ENCODE peak calls at places on chromosome 19, in ten cellular contexts. Z, G, Y, X, A, F, B, W, D and S are unnamed samples.
A peak's percentile ranks its signal among the peaks of the same experiment; 100 is the strongest.

GRCh38 chr19:38792250-38793111 is 3.5 kb downstream of the LGALS7B start:
- DNase-seq in W (no peak), Z (no peak), A (peak; percentile 44), B (peak; percentile 60), X (no peak), G (peak; percentile 55), Y (peak; percentile 69), F (no peak), D (peak; percentile 39), S (no peak)

GRCh38 chr19:49687150-49687549 is 2.2 kb upstream of the ADM5 start:
- DNase-seq in B (no peak), W (no peak), Z (no peak), Y (no peak), X (no peak), D (no peak), F (no peak), G (no peak), A (no peak), S (no peak)

GRCh38 chr19:51086153-51086850 is 3.6 kb upstream of the KLK14 start:
- DNase-seq in Z (peak; percentile 91), X (no peak), F (no peak), W (no peak), B (no peak), Y (no peak), A (no peak), G (no peak), D (no peak), S (no peak)

GRCh38 chr19:11626252-11626651 is 29.0 kb downstream of the ZNF627 start:
- DNase-seq in G (no peak), D (no peak), A (no peak), W (no peak), Z (no peak), Y (no peak), F (no peak), B (no peak), X (no peak), S (no peak)

GRCh38 chr19:648305-648704 is 8.6 kb downstream of the FGF22 start:
- DNase-seq in Z (no peak), D (no peak), A (no peak), X (no peak), B (no peak), F (no peak), G (no peak), W (no peak), Y (no peak), S (no peak)

GRCh38 chr19:49818691-49819331 is 722 bp downstream of the MED25 start:
- DNase-seq in W (no peak), B (no peak), D (no peak), X (no peak), Y (no peak), A (no peak), Z (no peak), G (no peak), F (no peak), S (no peak)

GRCh38 chr19:7539827-7540425 is 4.4 kb downstream of the PNPLA6 start:
- DNase-seq in F (no peak), B (no peak), W (no peak), A (no peak), X (peak; percentile 23), Y (no peak), D (no peak), G (no peak), Z (no peak), S (peak; percentile 10)

GRCh38 chr19:45423589-45424190 is at the start of gene ERCC1:
- DNase-seq in X (peak; percentile 99), G (peak; percentile 90), F (peak; percentile 95), A (peak; percentile 95), D (peak; percentile 99), W (peak; percentile 88), Z (peak; percentile 99), Y (no peak), B (peak; percentile 96), S (peak; percentile 96)

GRCh38 chr19:42693760-42694350 is 46.4 kb downstream of the PSG3 start:
- DNase-seq in A (no peak), Y (no peak), B (no peak), Z (peak; percentile 25), D (no peak), W (peak; percentile 18), F (no peak), G (peak; percentile 8), X (peak; percentile 20), S (no peak)

GRCh38 chr19:16714702-16715294 is 4.8 kb upstream of the NWD1 start:
- DNase-seq in X (peak; percentile 28), A (peak; percentile 34), Z (peak; percentile 28), B (peak; percentile 22), D (peak; percentile 64), W (peak; percentile 8), Y (peak; percentile 72), F (peak; percentile 8), G (peak; percentile 58), S (peak; percentile 28)

GRCh38 chr19:43078311-43078710 is 4.2 kb downstream of the PSG2 start:
- DNase-seq in Y (no peak), G (no peak), D (no peak), Z (no peak), A (no peak), W (peak; percentile 80), F (no peak), B (no peak), X (no peak), S (no peak)

GRCh38 chr19:17264641-17264979 is at the start of gene USHBP1:
- DNase-seq in W (no peak), Y (no peak), X (peak; percentile 61), A (peak; percentile 30), Z (no peak), B (peak; percentile 52), D (no peak), F (peak; percentile 81), G (peak; percentile 57), S (no peak)

GRCh38 chr19:35100588-35101533 is 14.8 kb upstream of the FXYD3 start:
- DNase-seq in F (no peak), X (no peak), B (no peak), A (no peak), Y (no peak), G (no peak), D (no peak), Z (no peak), W (no peak), S (no peak)

GRCh38 chr19:19464339-19465098 is 50.8 kb downstream of the TSSK6 start:
- DNase-seq in B (no peak), W (peak; percentile 62), D (peak; percentile 42), Z (peak; percentile 65), X (no peak), A (no peak), F (no peak), G (no peak), Y (no peak), S (peak; percentile 42)

DNA sequence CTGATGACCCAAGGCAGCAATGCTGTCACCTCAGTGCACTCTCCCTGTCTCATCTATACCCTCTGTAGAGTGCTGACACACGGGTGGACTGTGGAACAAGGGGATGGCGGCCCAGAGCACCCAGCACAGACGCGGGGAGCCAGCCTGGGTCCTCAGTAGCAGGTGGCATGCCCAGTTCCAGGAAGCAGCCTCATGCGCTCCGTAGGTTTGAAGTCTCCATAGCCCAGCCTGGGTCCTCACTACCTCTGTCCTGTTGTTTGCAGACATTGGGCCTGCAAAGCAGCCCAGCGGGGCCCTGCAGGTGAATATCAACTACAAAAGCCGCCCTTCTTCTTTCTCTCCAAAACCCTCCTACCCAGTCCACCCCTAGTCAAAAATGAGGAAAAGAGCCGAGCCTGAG is 5.0 kb upstream of the SLC7A9 start:
- DNase-seq in F (no peak), W (no peak), Z (no peak), D (no peak), Y (no peak), G (no peak), B (no peak), X (no peak), A (no peak), S (no peak)
- H3K4me3 ChIP-seq in F (no peak overlapping the region), W (no peak overlapping the region), Z (no peak overlapping the region), D (no peak overlapping the region), Y (no peak overlapping the region), G (no peak overlapping the region), B (no peak overlapping the region), X (no peak overlapping the region), A (no peak overlapping the region), S (no peak overlapping the region)

DNA sequence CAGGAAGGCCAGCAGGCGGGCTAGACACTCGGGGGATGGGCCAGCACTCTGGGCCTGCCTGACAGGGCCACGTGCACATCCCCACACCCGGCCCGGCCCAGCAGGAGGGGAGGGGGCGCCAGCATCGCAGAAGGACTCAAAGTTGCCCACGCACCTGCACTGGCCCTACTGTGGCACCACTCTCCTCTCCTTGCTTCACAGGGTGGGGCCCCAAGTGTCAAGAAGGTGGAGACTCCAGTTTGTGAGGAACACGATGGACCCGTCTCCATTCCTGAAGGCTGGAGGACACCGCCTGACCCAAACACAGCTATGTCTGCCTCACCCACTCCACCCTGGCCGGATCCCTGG is 4.5 kb upstream of the A1BG start:
- DNase-seq in X (peak; percentile 18), B (no peak), W (no peak), Y (no peak), Z (no peak), D (no peak), A (no peak), F (no peak), G (no peak), S (no peak)
- H3K27me3 ChIP-seq in X (no peaks in the 10 kb centered on the region), B (peaks cover 56% of the 10 kb centered on the region), W (no peaks in the 10 kb centered on the region), Y (peaks cover 5% of the 10 kb centered on the region), Z (no peaks in the 10 kb centered on the region), D (no peaks in the 10 kb centered on the region), A (no peaks in the 10 kb centered on the region), F (peaks cover 43% of the 10 kb centered on the region), G (no peaks in the 10 kb centered on the region), S (no peaks in the 10 kb centered on the region)

GRCh38 chr19:5285955-5286354 is 54.7 kb downstream of the PTPRS start:
- DNase-seq in A (no peak), W (no peak), Z (no peak), B (no peak), Y (no peak), X (no peak), G (no peak), F (no peak), D (no peak), S (no peak)

GRCh38 chr19:5285311-5285710 is 55.3 kb downstream of the PTPRS start:
- DNase-seq in W (no peak), X (no peak), Z (no peak), G (no peak), D (no peak), A (no peak), Y (no peak), F (no peak), B (no peak), S (no peak)

GRCh38 chr19:5286465-5287029 is 54.1 kb downstream of the PTPRS start:
- DNase-seq in Y (no peak), Z (no peak), G (no peak), A (no peak), B (no peak), D (no peak), W (no peak), X (no peak), F (no peak), S (no peak)

GRCh38 chr19:5282926-5283325 is 57.7 kb downstream of the PTPRS start:
- DNase-seq in W (no peak), X (no peak), D (no peak), Z (no peak), B (peak; percentile 73), G (no peak), Y (peak; percentile 24), A (peak; percentile 70), F (no peak), S (no peak)

GRCh38 chr19:5281588-5281987 is 59.0 kb downstream of the PTPRS start:
- DNase-seq in B (peak; percentile 84), G (no peak), X (no peak), F (peak; percentile 63), Y (peak; percentile 28), A (peak; percentile 84), D (peak; percentile 27), W (no peak), Z (no peak), S (peak; percentile 74)
- H3K9me3 ChIP-seq in B (no peaks in the 10 kb centered on the region), G (peaks cover 3% of the 10 kb centered on the region), X (no peaks in the 10 kb centered on the region), F (no peaks in the 10 kb centered on the region), Y (no peaks in the 10 kb centered on the region), A (no peaks in the 10 kb centered on the region), D (no peaks in the 10 kb centered on the region), W (no peaks in the 10 kb centered on the region), Z (no peaks in the 10 kb centered on the region), S (no peaks in the 10 kb centered on the region)

GRCh38 chr19:46625731-46626130 is 842 bp upstream of the PTGIR start:
- DNase-seq in Y (no peak), F (no peak), Z (no peak), D (no peak), G (no peak), A (no peak), X (no peak), B (no peak), W (no peak), S (no peak)
- H3K4me3 ChIP-seq in Y (no peak overlapping the region), F (no peak overlapping the region), Z (no peak overlapping the region), D (no peak overlapping the region), G (no peak overlapping the region), A (no peak overlapping the region), X (no peak overlapping the region), B (no peak overlapping the region), W (no peak overlapping the region), S (no peak overlapping the region)